ENCODE peak calls at places on chromosomes 12 and 14, in eight cellular contexts. H is lower lobe of right lung, T is Panc1, Y is IMR-90, K is mammary epithelial cell, F is upper lobe of right lung, S is mesenchymal stem cell, X is adrenal gland. L is an unnamed sample.

GRCh38 chr12:87815738-87816137 is 213.5 kb downstream of the C12orf50 start:
- DNase-seq in H (no peak), T (no peak), Y (no peak), K (no peak), F (no peak), S (no peak), X (peak; percentile 27), L (no peak)

GRCh38 chr12:128807161-128807724 is 16.5 kb downstream of the SLC15A4 start:
- DNase-seq in H (peak; percentile 58), T (no peak), Y (no peak), K (no peak), F (no peak), S (no peak), X (peak; percentile 50), L (peak; percentile 77)

GRCh38 chr12:118052324-118053070 is 8.5 kb downstream of the WSB2 start:
- DNase-seq in H (peak; percentile 68), T (peak; percentile 96), Y (peak; percentile 95), K (peak; percentile 97), F (peak; percentile 69), S (peak; percentile 97), X (peak; percentile 95), L (peak; percentile 93)

GRCh38 chr12:115450017-115450416 is 766.0 kb upstream of the TBX3 start:
- DNase-seq in H (no peak), T (no peak), Y (no peak), K (no peak), F (no peak), S (no peak), X (no peak), L (no peak)

GRCh38 chr12:60834806-60835205 is 1239.0 kb downstream of the SLC16A7 start:
- DNase-seq in H (no peak), T (no peak), Y (no peak), K (no peak), F (no peak), S (no peak), X (no peak), L (no peak)

GRCh38 chr12:94405378-94406116 is 54.1 kb downstream of the CEP83 start:
- DNase-seq in H (no peak), T (no peak), Y (no peak), K (no peak), F (no peak), S (peak; percentile 13), X (no peak), L (no peak)

GRCh38 chr14:29937116-29937515 is 9.5 kb upstream of the PRKD1 start:
- DNase-seq in H (no peak), T (no peak), Y (peak; percentile 48), K (peak; percentile 24), F (no peak), S (no peak), X (no peak), L (no peak)

GRCh38 chr14:103280278-103280917 is 53.6 kb upstream of the EIF5 start:
- DNase-seq in H (no peak), T (no peak), Y (no peak), K (no peak), F (no peak), S (no peak), X (no peak), L (no peak)

DNA sequence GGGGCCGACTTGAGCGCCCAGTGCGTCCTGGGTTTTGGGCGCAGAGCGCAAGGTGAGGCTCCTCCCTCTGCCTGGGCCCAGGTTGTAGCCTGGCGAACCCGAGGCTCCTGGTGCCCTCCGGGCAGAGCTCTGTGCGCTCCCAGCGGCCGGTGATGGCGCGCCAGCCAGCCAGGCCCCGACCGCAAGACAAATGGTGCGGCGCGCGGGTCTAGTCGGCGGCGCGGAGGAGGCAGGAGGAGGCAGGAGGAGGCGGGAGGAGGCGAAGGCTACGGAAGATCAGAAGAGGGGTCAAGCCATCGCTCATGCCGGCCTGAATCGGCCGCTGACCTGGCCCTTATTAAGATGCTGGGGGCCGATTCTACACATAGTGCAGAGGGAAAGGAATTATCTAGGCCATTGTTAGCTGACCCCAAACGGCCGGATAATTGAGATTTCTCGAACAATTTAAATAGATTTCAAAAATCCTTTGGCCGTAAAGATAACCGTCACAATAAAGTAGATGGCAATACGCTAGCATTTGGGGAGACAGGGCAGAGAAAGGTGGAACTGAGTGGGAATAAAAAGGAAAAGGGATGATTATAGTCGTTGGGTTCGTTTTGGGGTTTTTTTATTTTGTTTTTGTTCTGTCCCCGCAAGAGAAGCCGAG is 2.8 kb downstream of the TBX5 start:
- DNase-seq in H (no peak), T (no peak), Y (peak; percentile 69), K (no peak), F (no peak), S (no peak), X (no peak), L (no peak)
- H3K4me3 ChIP-seq in H (peak overlapping the region; percentile 60), T (no peak overlapping the region), Y (peak overlapping the region; percentile 97), K (no peak overlapping the region), F (peak overlapping the region; percentile 55), S (no peak overlapping the region), X (no peak overlapping the region), L (no peak overlapping the region)

GRCh38 chr14:106024983-106025604 is 498.7 kb downstream of the TMEM121 start:
- DNase-seq in H (no peak), T (no peak), Y (no peak), K (no peak), F (no peak), S (no peak), X (no peak), L (no peak)

GRCh38 chr14:106029959-106030358 is 503.6 kb downstream of the TMEM121 start:
- DNase-seq in H (no peak), T (no peak), Y (no peak), K (no peak), F (no peak), S (no peak), X (no peak), L (no peak)
- H3K9me3 ChIP-seq in H (no peaks in the 10 kb centered on the region), T (no peaks in the 10 kb centered on the region), Y (peaks cover 22% of the 10 kb centered on the region), K (peaks cover 6% of the 10 kb centered on the region), F (no peaks in the 10 kb centered on the region), S (no peaks in the 10 kb centered on the region), X (no peaks in the 10 kb centered on the region), L (no peaks in the 10 kb centered on the region)

GRCh38 chr12:23566133-23566532 is 383.3 kb downstream of the SOX5 start:
- DNase-seq in H (no peak), T (no peak), Y (no peak), K (no peak), F (no peak), S (no peak), X (no peak), L (no peak)

GRCh38 chr12:23569388-23569787 is 380.1 kb downstream of the SOX5 start:
- DNase-seq in H (no peak), T (no peak), Y (no peak), K (no peak), F (no peak), S (no peak), X (no peak), L (no peak)

GRCh38 chr12:23560611-23561010 is 388.9 kb downstream of the SOX5 start:
- DNase-seq in H (no peak), T (no peak), Y (no peak), K (no peak), F (no peak), S (no peak), X (no peak), L (no peak)

GRCh38 chr12:23561536-23561935 is 387.9 kb downstream of the SOX5 start:
- DNase-seq in H (no peak), T (no peak), Y (peak; percentile 4), K (no peak), F (no peak), S (no peak), X (no peak), L (no peak)

DNA sequence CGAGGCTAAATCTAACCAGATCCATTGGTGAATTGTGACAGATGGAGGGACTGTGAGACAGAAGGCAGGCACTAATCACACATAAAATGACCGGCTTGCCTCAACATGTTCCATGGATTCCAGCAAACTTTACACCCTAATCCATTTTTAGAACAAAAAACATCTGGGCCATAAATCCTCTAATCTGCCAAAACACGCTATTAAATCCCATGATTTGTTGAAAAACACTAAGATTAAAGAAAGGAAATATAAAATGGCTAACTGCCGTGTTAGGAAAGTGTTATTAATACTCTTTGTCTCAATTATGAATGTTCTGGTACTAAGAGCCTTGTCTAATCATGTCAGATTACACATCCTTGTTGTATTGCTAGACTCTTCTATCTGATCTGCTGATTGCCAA is 385.0 kb downstream of the SOX5 start:
- DNase-seq in H (no peak), T (no peak), Y (no peak), K (peak; percentile 1), F (no peak), S (peak; percentile 24), X (no peak), L (no peak)
- H3K36me3 ChIP-seq in H (no peaks in the 10 kb centered on the region), T (no peaks in the 10 kb centered on the region), Y (no peaks in the 10 kb centered on the region), K (no peaks in the 10 kb centered on the region), F (no peaks in the 10 kb centered on the region), S (no peaks in the 10 kb centered on the region), X (no peaks in the 10 kb centered on the region), L (no peaks in the 10 kb centered on the region)

GRCh38 chr12:120467439-120467838 is 2.1 kb downstream of the SRSF9 start:
- DNase-seq in H (no peak), T (no peak), Y (no peak), K (no peak), F (no peak), S (no peak), X (no peak), L (no peak)
- H3K4me3 ChIP-seq in H (no peak overlapping the region), T (no peak overlapping the region), Y (no peak overlapping the region), K (no peak overlapping the region), F (no peak overlapping the region), S (no peak overlapping the region), X (no peak overlapping the region), L (no peak overlapping the region)

GRCh38 chr12:34386016-34386415 is 363.7 kb downstream of the ALG10 start:
- DNase-seq in H (no peak), T (no peak), Y (no peak), K (no peak), F (no peak), S (no peak), X (no peak), L (no peak)
- H3K9me3 ChIP-seq in H (peaks cover 20% of the 10 kb centered on the region), T (no peaks in the 10 kb centered on the region), Y (peaks cover 53% of the 10 kb centered on the region), K (peaks cover 71% of the 10 kb centered on the region), F (no peaks in the 10 kb centered on the region), S (no peaks in the 10 kb centered on the region), X (no peaks in the 10 kb centered on the region), L (no peaks in the 10 kb centered on the region)

DNA sequence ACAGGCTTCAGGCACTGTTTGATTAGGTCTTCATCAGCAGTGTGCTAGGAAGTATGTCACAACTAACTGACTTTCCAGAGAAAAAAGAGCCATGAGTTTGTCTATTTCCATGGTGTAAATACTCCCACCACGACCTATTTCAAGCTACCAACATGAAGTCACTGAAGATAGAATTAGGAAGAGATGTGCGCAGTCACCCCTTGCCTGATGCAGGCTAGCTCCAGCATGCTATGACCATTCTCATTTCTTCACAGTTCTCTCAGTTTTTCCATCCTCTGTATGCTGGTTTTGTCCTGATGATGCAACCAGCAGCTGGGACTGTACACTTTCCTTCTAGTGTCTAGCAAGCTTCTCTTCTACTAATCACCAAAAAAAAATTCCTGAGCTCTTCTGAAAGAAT is 191.6 kb upstream of the NUDT4 start:
- DNase-seq in H (no peak), T (no peak), Y (peak; percentile 53), K (no peak), F (no peak), S (peak; percentile 86), X (no peak), L (no peak)
- H3K36me3 ChIP-seq in H (no peaks in the 10 kb centered on the region), T (no peaks in the 10 kb centered on the region), Y (no peaks in the 10 kb centered on the region), K (no peaks in the 10 kb centered on the region), F (no peaks in the 10 kb centered on the region), S (no peaks in the 10 kb centered on the region), X (no peaks in the 10 kb centered on the region), L (no peaks in the 10 kb centered on the region)

L was measured in MG63.